ENCODE peak calls at places on chromosomes 3 and 15, in nine cellular contexts. R is adrenal gland, O is K562, B is stomach, D is breast epithelium, A is uterus, I is endothelial cell of umbilical vein, P is HCT116, S is body of pancreas. E is an unnamed sample.

GRCh38 chr15:86839502-86839901 is 759.8 kb downstream of the AGBL1 start:
- DNase-seq in R (no peak), O (no peak), B (no peak), D (no peak), A (no peak), I (no peak), P (no peak), S (no peak), E (no peak)

GRCh38 chr3:174376346-174376745 is 482.8 kb upstream of the NAALADL2 start:
- DNase-seq in R (no peak), O (no peak), B (no peak), D (no peak), A (no peak), I (no peak), P (no peak), S (no peak), E (no peak)

GRCh38 chr3:111582114-111582461 is 13.1 kb downstream of the ZBED2 start:
- DNase-seq in R (no peak), O (no peak), B (no peak), D (no peak), A (no peak), I (no peak), P (peak; percentile 63), S (no peak), E (no peak)

GRCh38 chr3:126983276-126983652 is 349 bp downstream of the PLXNA1 start:
- DNase-seq in R (no peak), O (peak; percentile 18), B (no peak), D (no peak), A (no peak), I (no peak), P (no peak), S (no peak), E (no peak)

GRCh38 chr15:35738370-35738769 is 192.4 kb upstream of the DPH6 start:
- DNase-seq in R (no peak), O (peak; percentile 13), B (no peak), D (no peak), A (no peak), I (peak; percentile 44), P (peak; percentile 64), S (no peak), E (no peak)

GRCh38 chr3:12943124-12944021 is 102.0 kb upstream of the RPL32 start:
- DNase-seq in R (no peak), O (no peak), B (peak; percentile 57), D (no peak), A (no peak), I (no peak), P (no peak), S (peak; percentile 56), E (peak; percentile 53)

GRCh38 chr3:179330438-179330837 is 7.6 kb downstream of the ZNF639 start:
- DNase-seq in R (no peak), O (no peak), B (no peak), D (no peak), A (no peak), I (no peak), P (no peak), S (no peak), E (no peak)

GRCh38 chr3:117404756-117405155 is 695.2 kb downstream of the TUSC7 start:
- DNase-seq in R (no peak), O (no peak), B (no peak), D (no peak), A (no peak), I (no peak), P (no peak), S (no peak), E (no peak)

GRCh38 chr3:125129512-125129962 is 73.7 kb upstream of the HEG1 start:
- DNase-seq in R (peak; percentile 91), O (peak; percentile 29), B (peak; percentile 37), D (no peak), A (peak; percentile 68), I (peak; percentile 40), P (no peak), S (peak; percentile 40), E (peak; percentile 73)

GRCh38 chr3:141402476-141403171 is 34.3 kb downstream of the ZBTB38 start:
- DNase-seq in R (peak; percentile 86), O (no peak), B (peak; percentile 67), D (peak; percentile 62), A (peak; percentile 73), I (peak; percentile 76), P (no peak), S (peak; percentile 80), E (peak; percentile 47)

GRCh38 chr3:141399200-141399599 is 30.9 kb downstream of the ZBTB38 start:
- DNase-seq in R (no peak), O (no peak), B (no peak), D (no peak), A (no peak), I (no peak), P (no peak), S (no peak), E (no peak)

GRCh38 chr3:141401584-141402475 is 33.5 kb downstream of the ZBTB38 start:
- DNase-seq in R (no peak), O (no peak), B (peak; percentile 53), D (no peak), A (peak; percentile 57), I (no peak), P (no peak), S (peak; percentile 58), E (no peak)

GRCh38 chr3:141399979-141400971 is 32.0 kb downstream of the ZBTB38 start:
- DNase-seq in R (no peak), O (no peak), B (no peak), D (no peak), A (no peak), I (no peak), P (no peak), S (peak; percentile 51), E (no peak)

DNA sequence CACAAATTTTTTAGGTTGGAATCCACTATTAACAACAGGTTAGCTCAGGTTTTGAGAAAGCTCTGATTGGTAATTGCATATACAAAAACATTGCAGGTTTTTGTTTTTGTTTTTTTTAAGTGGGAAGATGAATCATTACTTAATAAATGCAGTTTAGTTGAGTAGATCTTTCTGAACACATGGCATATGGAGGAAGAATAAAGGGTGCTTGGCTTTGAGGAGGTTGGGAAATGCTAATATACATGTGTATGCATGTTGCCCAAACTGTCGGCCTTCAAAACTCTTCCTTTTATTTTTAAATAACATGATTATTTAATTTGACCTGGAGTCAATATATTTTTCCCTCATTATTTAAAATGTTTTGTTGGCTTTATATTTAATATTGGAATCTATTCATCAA is 32.8 kb downstream of the ZBTB38 start:
- DNase-seq in R (no peak), O (no peak), B (no peak), D (no peak), A (no peak), I (no peak), P (no peak), S (no peak), E (no peak)
- TF ChIP-seq POLR2A in R (no peak), O (no peak), B (no peak), D (no peak), A (no peak), I (no peak), P (no peak), S (no peak), E (no peak)

DNA sequence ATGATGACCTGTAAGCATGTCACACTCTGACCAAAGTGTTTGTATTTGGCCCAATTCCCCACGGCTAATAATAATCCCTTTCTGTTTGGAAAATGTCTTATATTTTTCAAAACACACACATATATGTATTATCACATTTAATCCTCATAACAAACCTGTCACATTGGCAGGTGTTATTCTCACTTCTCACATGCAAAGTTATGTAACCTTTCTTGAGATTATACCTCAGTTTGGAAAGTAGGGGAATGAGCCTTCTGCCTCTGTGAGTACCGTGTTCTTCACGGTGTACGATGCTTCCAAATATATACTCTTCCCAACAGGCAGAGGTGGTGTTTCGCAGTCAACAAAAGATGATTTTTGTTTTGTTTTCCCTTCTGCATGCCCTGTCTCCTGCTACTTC is 205.6 kb downstream of the TP63 start:
- DNase-seq in R (no peak), O (no peak), B (no peak), D (no peak), A (no peak), I (no peak), P (no peak), S (no peak), E (no peak)
- H3K27ac ChIP-seq in R (no peak overlapping the region), O (no peak overlapping the region), B (no peak overlapping the region), D (peak overlapping the region; percentile 45), A (no peak overlapping the region), I (no peak overlapping the region), P (no peak overlapping the region), S (no peak overlapping the region), E (peak overlapping the region; percentile 84)

DNA sequence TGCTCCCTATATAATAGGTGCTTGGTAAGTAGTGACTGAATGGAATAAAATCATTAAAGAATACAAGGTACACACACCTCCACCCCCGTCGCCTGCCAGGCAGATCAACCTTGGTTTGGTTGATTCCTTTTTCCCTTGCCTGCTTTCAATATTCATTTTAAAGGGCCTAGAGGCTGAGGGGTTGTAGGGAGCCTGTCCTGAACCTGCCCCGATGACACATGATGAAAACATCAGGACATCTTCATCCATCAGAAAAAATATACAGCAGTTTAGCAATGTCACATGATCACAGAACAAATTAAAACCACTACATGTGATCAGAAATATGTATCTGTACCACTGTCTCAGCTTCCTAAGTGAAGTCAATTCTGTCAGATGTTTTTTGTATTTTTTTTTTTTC is 588.9 kb downstream of the FOXP1 start:
- DNase-seq in R (no peak), O (no peak), B (no peak), D (no peak), A (no peak), I (no peak), P (no peak), S (no peak), E (no peak)
- H3K36me3 ChIP-seq in R (no peaks in the 10 kb centered on the region), O (peaks cover 39% of the 10 kb centered on the region), B (peaks cover 9% of the 10 kb centered on the region), D (no peaks in the 10 kb centered on the region), A (no peaks in the 10 kb centered on the region), I (peaks cover 4% of the 10 kb centered on the region), P (no peaks in the 10 kb centered on the region), S (no peaks in the 10 kb centered on the region), E (no peaks in the 10 kb centered on the region)

GRCh38 chr3:58198804-58199203 is 12.0 kb downstream of the DNASE1L3 start:
- DNase-seq in R (no peak), O (no peak), B (no peak), D (no peak), A (no peak), I (peak; percentile 79), P (no peak), S (no peak), E (no peak)

GRCh38 chr3:58200121-58200709 is 10.6 kb downstream of the DNASE1L3 start:
- DNase-seq in R (no peak), O (no peak), B (no peak), D (no peak), A (no peak), I (no peak), P (no peak), S (no peak), E (no peak)

GRCh38 chr3:58197588-58197987 is 13.2 kb downstream of the DNASE1L3 start:
- DNase-seq in R (no peak), O (no peak), B (no peak), D (no peak), A (no peak), I (no peak), P (no peak), S (no peak), E (no peak)

GRCh38 chr3:58200846-58201355 is 9.9 kb downstream of the DNASE1L3 start:
- DNase-seq in R (no peak), O (no peak), B (no peak), D (no peak), A (no peak), I (peak; percentile 51), P (no peak), S (no peak), E (no peak)

DNA sequence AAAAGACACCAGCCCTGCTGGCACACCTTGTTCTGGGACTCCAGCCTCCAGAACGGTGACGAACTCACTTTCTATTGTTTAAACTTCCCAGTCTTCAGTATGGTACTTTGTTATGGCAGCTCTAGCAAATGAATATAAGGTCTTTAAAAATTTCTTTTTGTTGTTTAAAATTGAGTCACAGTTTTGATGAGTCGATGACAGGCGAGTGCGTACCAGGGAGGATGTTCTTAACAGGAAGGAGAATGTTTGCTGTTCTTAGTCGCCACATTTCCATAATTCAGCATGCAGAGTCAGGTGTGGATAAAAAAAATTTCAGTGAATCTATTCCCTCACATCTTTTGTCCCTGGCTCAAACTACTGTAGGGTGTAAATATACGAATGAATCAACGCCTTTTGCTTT is 12.4 kb downstream of the DNASE1L3 start:
- DNase-seq in R (no peak), O (no peak), B (no peak), D (no peak), A (no peak), I (no peak), P (no peak), S (no peak), E (no peak)
- TF ChIP-seq POLR2A in R (no peak), O (no peak), B (no peak), D (no peak), A (no peak), I (no peak), P (no peak), S (no peak), E (no peak)